ENCODE peak calls at places on chromosomes 7 and 10, in nine cellular contexts. C, I, A, N, W, L, M, V and J are unnamed samples.
A peak's percentile ranks its signal among the peaks of the same experiment; 100 is the strongest.

GRCh38 chr7:3154317-3154716 is 110.7 kb upstream of the CARD11 start:
- DNase-seq in C (no peak), I (no peak), A (no peak), N (no peak), W (no peak), L (no peak), M (no peak), V (no peak), J (no peak)

GRCh38 chr7:98357751-98358161 is 43.1 kb downstream of the BAIAP2L1 start:
- DNase-seq in C (no peak), I (no peak), A (peak; percentile 54), N (no peak), W (no peak), L (no peak), M (peak; percentile 80), V (no peak), J (no peak)

GRCh38 chr7:124723012-124723411 is 42.6 kb downstream of the GPR37 start:
- DNase-seq in C (no peak), I (no peak), A (peak; percentile 75), N (no peak), W (no peak), L (no peak), M (peak; percentile 83), V (no peak), J (no peak)

GRCh38 chr10:20945546-20946332 is 48.6 kb upstream of the NEBL start:
- DNase-seq in C (no peak), I (no peak), A (no peak), N (no peak), W (no peak), L (no peak), M (no peak), V (no peak), J (no peak)

GRCh38 chr7:150721970-150722373 is 5.6 kb downstream of the GIMAP1 start:
- DNase-seq in C (no peak), I (no peak), A (no peak), N (no peak), W (no peak), L (no peak), M (no peak), V (no peak), J (peak; percentile 46)

GRCh38 chr10:114306116-114306973 is 67.3 kb downstream of the VWA2 start:
- DNase-seq in C (no peak), I (no peak), A (peak; percentile 98), N (no peak), W (no peak), L (no peak), M (peak; percentile 99), V (no peak), J (no peak)

GRCh38 chr10:105189464-105189800 is 548.3 kb downstream of the SORCS3 start:
- DNase-seq in C (no peak), I (no peak), A (no peak), N (no peak), W (no peak), L (no peak), M (peak; percentile 39), V (no peak), J (no peak)

GRCh38 chr10:29998142-29998808 is 61.1 kb downstream of the JCAD start:
- DNase-seq in C (peak; percentile 52), I (peak; percentile 54), A (peak; percentile 70), N (peak; percentile 87), W (peak; percentile 77), L (peak; percentile 64), M (peak; percentile 65), V (peak; percentile 54), J (peak; percentile 80)

GRCh38 chr7:143410523-143411004 is 1.9 kb upstream of the EPHA1 start:
- DNase-seq in C (no peak), I (no peak), A (no peak), N (no peak), W (no peak), L (no peak), M (no peak), V (no peak), J (no peak)